ENCODE peak calls at places on chromosome 20, in four cellular contexts. U, G, P and M are unnamed samples.

GRCh38 chr20:59813126-59813947 is 120.1 kb downstream of the SYCP2 start:
- DNase-seq in U (no peak), G (no peak), P (no peak), M (no peak)

GRCh38 chr20:5511082-5511481 is 194.3 kb upstream of the PROKR2 start:
- DNase-seq in U (no peak), G (no peak), P (no peak), M (no peak)

GRCh38 chr20:17806739-17807441 is 107.1 kb downstream of the BANF2 start:
- DNase-seq in U (peak; percentile 30), G (no peak), P (peak; percentile 31), M (no peak)

GRCh38 chr20:58642465-58642864 is 8.6 kb upstream of the STX16 start:
- DNase-seq in U (no peak), G (no peak), P (no peak), M (no peak)

GRCh38 chr20:24755411-24755922 is 193.6 kb upstream of the CST7 start:
- DNase-seq in U (no peak), G (no peak), P (no peak), M (no peak)

GRCh38 chr20:4087923-4088322 is 72.6 kb upstream of the RNF24 start:
- DNase-seq in U (no peak), G (no peak), P (no peak), M (no peak)

GRCh38 chr20:61460261-61461047 is 208.4 kb downstream of the CDH4 start:
- DNase-seq in U (no peak), G (no peak), P (no peak), M (no peak)

GRCh38 chr20:47222728-47223127 is 133.8 kb downstream of the ZMYND8 start:
- DNase-seq in U (no peak), G (no peak), P (no peak), M (no peak)

GRCh38 chr20:48283470-48284110 is 498.3 kb upstream of the SULF2 start:
- DNase-seq in U (no peak), G (no peak), P (peak; percentile 86), M (no peak)

GRCh38 chr20:58587467-58587866 is 63.6 kb upstream of the STX16 start:
- DNase-seq in U (no peak), G (no peak), P (no peak), M (no peak)

GRCh38 chr20:15931897-15932296 is 641.4 kb downstream of the KIF16B start:
- DNase-seq in U (no peak), G (no peak), P (no peak), M (no peak)

GRCh38 chr20:25623225-25623735 is 534 bp downstream of the NANP start:
- DNase-seq in U (no peak), G (peak; percentile 45), P (no peak), M (no peak)

GRCh38 chr20:3592931-3593330 is 70.3 kb downstream of the GFRA4 start:
- DNase-seq in U (no peak), G (no peak), P (no peak), M (no peak)

GRCh38 chr20:61748376-61748775 is 317.3 kb downstream of the TAF4 start:
- DNase-seq in U (no peak), G (no peak), P (no peak), M (no peak)

GRCh38 chr20:18684775-18685174 is 96.9 kb downstream of the DTD1 start:
- DNase-seq in U (no peak), G (no peak), P (no peak), M (no peak)

GRCh38 chr20:44581515-44581914 is 864 bp upstream of the PKIG start:
- DNase-seq in U (no peak), G (no peak), P (no peak), M (no peak)

GRCh38 chr20:878511-879307 is 37.4 kb downstream of the ANGPT4 start:
- DNase-seq in U (peak; percentile 45), G (peak; percentile 39), P (no peak), M (no peak)

GRCh38 chr20:41249371-41249770 is 68.2 kb downstream of the ZHX3 start:
- DNase-seq in U (no peak), G (peak; percentile 45), P (no peak), M (no peak)

GRCh38 chr20:34065260-34065659 is 46.8 kb downstream of the EIF2S2 start:
- DNase-seq in U (no peak), G (no peak), P (no peak), M (no peak)

GRCh38 chr20:12914804-12915203 is 94.0 kb upstream of the SPTLC3 start:
- DNase-seq in U (no peak), G (no peak), P (no peak), M (no peak)

GRCh38 chr20:23550227-23550626 is 18.1 kb downstream of the CST9L start:
- DNase-seq in U (no peak), G (no peak), P (no peak), M (no peak)

GRCh38 chr20:8309638-8310037 is 177.6 kb downstream of the PLCB1 start:
- DNase-seq in U (no peak), G (no peak), P (no peak), M (no peak)

GRCh38 chr20:43744121-43744520 is 17.3 kb upstream of the GTSF1L start:
- DNase-seq in U (no peak), G (no peak), P (no peak), M (no peak)

GRCh38 chr20:881051-881820 is 34.9 kb downstream of the ANGPT4 start:
- DNase-seq in U (no peak), G (no peak), P (no peak), M (no peak)

GRCh38 chr20:34512266-34512954 is 3.8 kb upstream of the DYNLRB1 start:
- DNase-seq in U (no peak), G (no peak), P (no peak), M (no peak)

GRCh38 chr20:32641464-32641863 is 32.3 kb downstream of the C20orf203 start:
- DNase-seq in U (no peak), G (no peak), P (no peak), M (no peak)

GRCh38 chr20:18056174-18057105 is 1.3 kb downstream of the OVOL2 start:
- DNase-seq in U (peak; percentile 29), G (peak; percentile 34), P (no peak), M (no peak)

GRCh38 chr20:54221383-54221782 is 13.5 kb downstream of the PFDN4 start:
- DNase-seq in U (no peak), G (no peak), P (no peak), M (no peak)

GRCh38 chr20:43490038-43490437 is 17.5 kb upstream of the L3MBTL1 start:
- DNase-seq in U (no peak), G (no peak), P (no peak), M (no peak)

GRCh38 chr20:43755390-43755789 is 28.6 kb upstream of the GTSF1L start:
- DNase-seq in U (no peak), G (no peak), P (no peak), M (no peak)

GRCh38 chr20:38883081-38883980 is 42.9 kb upstream of the FAM83D start:
- DNase-seq in U (no peak), G (no peak), P (no peak), M (no peak)

GRCh38 chr20:60581606-60582005 is 623.4 kb downstream of the CDH26 start:
- DNase-seq in U (no peak), G (no peak), P (no peak), M (no peak)

GRCh38 chr20:20466341-20466879 is 98.5 kb downstream of the INSM1 start:
- DNase-seq in U (no peak), G (peak; percentile 41), P (no peak), M (no peak)

GRCh38 chr20:14986656-14987055 is 649.2 kb upstream of the FLRT3 start:
- DNase-seq in U (no peak), G (no peak), P (no peak), M (no peak)

GRCh38 chr20:23029324-23029723 is 5.8 kb upstream of the SSTR4 start:
- DNase-seq in U (no peak), G (no peak), P (no peak), M (no peak)

GRCh38 chr20:50918403-50918802 is 12.8 kb downstream of the ADNP start:
- DNase-seq in U (no peak), G (no peak), P (no peak), M (no peak)

GRCh38 chr20:35602851-35603495 is 12.7 kb upstream of the SPAG4 start:
- DNase-seq in U (no peak), G (no peak), P (no peak), M (no peak)

GRCh38 chr20:62949887-62950286 is 2.6 kb upstream of the SLC17A9 start:
- DNase-seq in U (no peak), G (no peak), P (no peak), M (no peak)
- TF ChIP-seq CTCF in U (no peak), G (no peak), P (no peak), M (no peak)

GRCh38 chr20:63224272-63225081 is 8.5 kb upstream of the YTHDF1 start:
- DNase-seq in U (no peak), G (no peak), P (no peak), M (no peak)
- TF ChIP-seq CTCF in U (no peak), G (no peak), P (no peak), M (no peak)

GRCh38 chr20:56631318-56631989 is 2.3 kb downstream of the TFAP2C start:
- DNase-seq in U (no peak), G (no peak), P (no peak), M (no peak)

GRCh38 chr20:56630506-56631317 is 1.6 kb downstream of the TFAP2C start:
- DNase-seq in U (peak; percentile 27), G (no peak), P (no peak), M (no peak)

GRCh38 chr20:56629464-56630085 is 469 bp downstream of the TFAP2C start:
- DNase-seq in U (no peak), G (no peak), P (no peak), M (no peak)

GRCh38 chr20:56628873-56629463 is at the start of gene TFAP2C:
- DNase-seq in U (peak; percentile 72), G (peak; percentile 45), P (peak; percentile 91), M (no peak)

DNA sequence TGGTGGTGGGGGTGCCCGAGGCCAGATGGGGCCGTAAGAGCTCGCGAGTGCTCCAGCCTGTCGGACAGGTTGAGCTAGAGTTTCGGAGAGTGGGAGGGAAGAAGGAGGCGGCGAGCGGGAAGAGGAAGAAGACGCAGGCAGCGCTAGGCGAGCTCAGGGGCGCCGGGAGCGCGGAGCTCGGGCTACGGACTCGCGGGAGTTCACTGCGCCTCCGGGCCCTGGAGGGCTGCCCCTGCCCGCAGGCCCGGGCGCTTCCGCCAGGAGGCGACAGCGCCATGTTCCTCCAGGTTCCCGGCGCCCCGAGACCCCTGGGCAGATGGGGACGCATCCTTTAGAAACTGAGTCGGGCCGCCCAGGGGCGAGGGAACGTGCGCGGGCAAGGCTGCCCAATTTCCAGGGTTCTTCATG is 984 bp downstream of the TFAP2C start:
- DNase-seq in U (peak; percentile 77), G (peak; percentile 39), P (peak; percentile 89), M (no peak)
- TF ChIP-seq CTCF in U (peak; percentile 89), G (no peak), P (peak; percentile 55), M (no peak)

DNA sequence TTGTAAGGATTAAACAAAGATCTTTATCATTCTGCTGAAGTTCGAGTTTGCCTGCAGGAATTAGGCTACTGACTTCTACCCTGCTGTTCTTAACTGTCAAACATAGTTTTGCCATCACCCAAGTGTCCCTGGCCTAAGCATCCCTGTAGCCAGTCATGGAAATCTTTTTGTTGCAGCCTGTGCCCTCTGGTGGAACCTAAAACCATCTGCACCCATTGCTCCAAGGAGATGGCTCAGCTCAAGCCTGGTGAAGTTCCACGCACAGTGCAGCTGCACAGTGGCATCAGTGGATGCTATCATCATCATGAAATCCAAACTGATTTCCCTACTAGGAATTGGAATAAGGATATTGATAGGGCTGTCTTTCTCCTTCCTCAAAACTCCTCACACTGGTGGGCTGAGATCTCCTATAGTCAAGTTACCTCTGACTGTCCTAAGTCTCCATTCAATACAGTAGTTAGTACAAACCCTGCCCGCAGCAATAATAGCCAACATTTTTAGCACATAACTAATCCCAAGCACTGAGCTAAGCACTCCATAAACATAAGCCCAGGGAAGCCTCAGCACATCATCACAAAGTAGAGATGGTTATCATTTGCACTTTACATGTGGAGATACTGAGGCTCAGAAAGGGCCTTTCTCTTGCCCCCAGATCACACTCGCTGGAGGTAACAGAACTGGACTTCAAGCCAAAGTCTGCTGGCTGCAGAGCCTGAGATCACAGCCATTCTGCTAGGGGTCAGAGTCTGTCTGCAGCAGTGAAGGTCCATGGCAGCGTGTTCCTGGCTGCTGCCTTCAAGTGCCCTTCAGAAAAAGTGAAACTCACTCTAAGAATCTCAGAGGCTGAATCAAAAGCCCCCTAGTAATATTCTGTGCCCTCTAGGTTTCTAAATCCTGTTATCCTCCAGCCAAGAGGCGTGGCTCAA is 77.2 kb upstream of the MC3R start:
- DNase-seq in U (no peak), G (no peak), P (no peak), M (no peak)
- TF ChIP-seq CTCF in U (no peak), G (no peak), P (peak; percentile 17), M (no peak)